ENCODE peak calls at places on chromosomes 12 and 14, in five cellular contexts. C, K, O, P and B are unnamed samples.

GRCh38 chr12:107127482-107128185 is 34.3 kb upstream of the CRY1 start:
- DNase-seq in O (no peak), C (no peak), P (no peak), K (no peak), B (no peak)

GRCh38 chr12:25794580-25794979 is 163.9 kb upstream of the RASSF8 start:
- DNase-seq in K (no peak), O (no peak), C (no peak), P (no peak), B (no peak)

GRCh38 chr14:24086193-24086955 is 7.7 kb upstream of the PCK2 start:
- DNase-seq in O (no peak), C (no peak), P (no peak), K (no peak), B (no peak)

GRCh38 chr12:107330901-107331431 is 237.6 kb upstream of the CRY1 start:
- DNase-seq in C (no peak), O (no peak), K (no peak), P (no peak), B (no peak)

GRCh38 chr12:52270541-52271070 is 3.8 kb upstream of the KRT86 start:
- DNase-seq in P (no peak), K (no peak), O (no peak), C (no peak), B (no peak)

GRCh38 chr14:38716871-38717270 is 386.2 kb downstream of the SEC23A start:
- DNase-seq in O (no peak), C (no peak), P (no peak), K (no peak), B (no peak)

GRCh38 chr12:114958538-114958937 is 274.6 kb upstream of the TBX3 start:
- DNase-seq in P (no peak), O (no peak), C (no peak), K (no peak), B (no peak)

GRCh38 chr12:111444706-111445310 is 39.1 kb downstream of the SH2B3 start:
- DNase-seq in K (no peak), C (peak), P (no peak), O (peak), B (no peak)

GRCh38 chr12:85920324-85920947 is 46.3 kb downstream of the NTS start:
- DNase-seq in C (no peak), K (no peak), P (peak), O (no peak), B (no peak)

GRCh38 chr14:65834812-65835211 is 422.3 kb downstream of the FUT8 start:
- DNase-seq in K (no peak), C (no peak), O (no peak), P (no peak), B (no peak)

GRCh38 chr12:89529738-89530137 is 3.9 kb upstream of the POC1B start:
- DNase-seq in O (no peak), K (no peak), C (no peak), P (no peak), B (no peak)

GRCh38 chr14:30564235-30564867 is 5.4 kb downstream of the G2E3 start:
- DNase-seq in O (no peak), C (no peak), P (no peak), K (no peak), B (no peak)

GRCh38 chr14:18688346-18688745 is 87.4 kb downstream of the OR11H12 start:
- DNase-seq in O (no peak), K (no peak), P (no peak), C (no peak), B (no peak)

GRCh38 chr12:112413846-112414625 is 4.6 kb upstream of the RPL6 start:
- DNase-seq in C (no peak), K (no peak), P (no peak), O (no peak), B (no peak)

GRCh38 chr12:68779280-68779679 is 28.7 kb upstream of the MDM2 start:
- DNase-seq in O (no peak), C (no peak), P (no peak), K (no peak), B (no peak)

GRCh38 chr12:52519826-52520662 is at the start of gene KRT5:
- DNase-seq in O (no peak), K (no peak), C (peak), P (no peak), B (no peak)

GRCh38 chr14:78933948-78934524 is 763.9 kb downstream of the NRXN3 start:
- DNase-seq in K (peak), O (no peak), C (no peak), P (no peak), B (no peak)

GRCh38 chr14:93329965-93330608 is 2.7 kb downstream of the BTBD7 start:
- DNase-seq in C (no peak), P (no peak), O (no peak), K (no peak), B (no peak)

GRCh38 chr14:77044776-77045569 is 16.5 kb upstream of the IRF2BPL start:
- DNase-seq in O (no peak), K (no peak), C (peak), P (peak), B (peak)

GRCh38 chr12:124727244-124727673 is 136.4 kb downstream of the SCARB1 start:
- DNase-seq in P (no peak), K (no peak), O (peak), C (peak), B (peak)

GRCh38 chr14:36520601-36521525 is 831 bp upstream of the NKX2-1 start:
- DNase-seq in P (no peak), K (no peak), O (no peak), C (peak), B (no peak)

GRCh38 chr14:51293149-51293925 is 53.3 kb downstream of the TMX1 start:
- DNase-seq in C (no peak), K (peak), O (no peak), P (no peak), B (peak)